ENCODE peak calls at places on chromosomes 13 and 19, in nine cellular contexts. E is HFF-Myc, F is epithelial cell of esophagus, J is bronchial epithelial cell, D is IMR-90, A is WTC11, H is endothelial cell of umbilical vein, S is kidney, C is progenitor cell of endocrine pancreas. Y is an unnamed sample.

GRCh38 chr19:13765395-13766094 is 1.2 kb downstream of the MRI1 start:
- DNase-seq in A (no peak), F (no peak), E (no peak), C (no peak), D (no peak), S (no peak), H (no peak), J (no peak), Y (no peak)

GRCh38 chr19:24054044-24054935 is 32.7 kb upstream of the ZNF254 start:
- DNase-seq in C (no peak), E (no peak), F (peak), A (no peak), S (no peak), J (peak), D (peak), H (no peak), Y (peak)

GRCh38 chr13:110302154-110302553 is 4.8 kb downstream of the COL4A1 start:
- DNase-seq in J (no peak), D (no peak), C (no peak), F (no peak), E (no peak), H (no peak), A (no peak), S (no peak), Y (no peak)

GRCh38 chr19:16611121-16611520 is 16.9 kb downstream of the MED26 start:
- DNase-seq in D (no peak), A (no peak), C (no peak), H (no peak), J (peak), E (no peak), S (no peak), F (peak), Y (no peak)

GRCh38 chr13:106376411-106377112 is 158.9 kb downstream of the EFNB2 start:
- DNase-seq in H (peak), J (peak), S (no peak), D (peak), E (peak), A (no peak), C (no peak), F (peak), Y (peak)

GRCh38 chr19:5131866-5132561 is 163.1 kb downstream of the KDM4B start:
- DNase-seq in A (no peak), J (peak), F (peak), H (no peak), E (no peak), C (peak), S (no peak), D (no peak), Y (no peak)

GRCh38 chr13:37414667-37415066 is 183.9 kb downstream of the POSTN start:
- DNase-seq in E (no peak), F (no peak), A (peak), D (no peak), H (no peak), J (no peak), C (no peak), S (no peak), Y (no peak)

GRCh38 chr19:37966211-37967072 is 59.4 kb downstream of the SIPA1L3 start:
- DNase-seq in F (peak), E (peak), J (peak), D (peak), H (no peak), C (no peak), S (no peak), A (no peak), Y (no peak)

GRCh38 chr19:33257828-33258227 is 32.2 kb upstream of the SLC7A10 start:
- DNase-seq in F (no peak), E (no peak), A (no peak), J (no peak), C (no peak), S (no peak), H (no peak), D (no peak), Y (no peak)

GRCh38 chr19:39969266-39969665 is 1.7 kb upstream of the PSMC4 start:
- DNase-seq in D (peak), A (no peak), E (no peak), H (no peak), C (no peak), S (no peak), F (peak), J (peak), Y (peak)

GRCh38 chr13:30119476-30119875 is 187.9 kb downstream of the KATNAL1 start:
- DNase-seq in D (peak), C (no peak), H (no peak), F (peak), J (peak), A (no peak), S (no peak), E (peak), Y (peak)

GRCh38 chr19:18865106-18865972 is 30.6 kb downstream of the CERS1 start:
- DNase-seq in C (no peak), D (no peak), S (no peak), H (no peak), F (peak), J (no peak), A (no peak), E (no peak), Y (no peak)

GRCh38 chr13:38954291-38954690 is 36.3 kb downstream of the STOML3 start:
- DNase-seq in C (no peak), F (peak), H (peak), S (no peak), D (no peak), E (no peak), J (peak), A (no peak), Y (no peak)

GRCh38 chr13:109145631-109146030 is 516.2 kb downstream of the MYO16 start:
- DNase-seq in J (peak), F (peak), C (no peak), H (peak), E (peak), A (no peak), S (no peak), D (peak), Y (peak)

GRCh38 chr19:34972163-34972705 is 8.2 kb upstream of the ZNF792 start:
- DNase-seq in F (no peak), H (no peak), E (no peak), A (no peak), C (no peak), J (no peak), D (no peak), S (no peak), Y (no peak)

DNA sequence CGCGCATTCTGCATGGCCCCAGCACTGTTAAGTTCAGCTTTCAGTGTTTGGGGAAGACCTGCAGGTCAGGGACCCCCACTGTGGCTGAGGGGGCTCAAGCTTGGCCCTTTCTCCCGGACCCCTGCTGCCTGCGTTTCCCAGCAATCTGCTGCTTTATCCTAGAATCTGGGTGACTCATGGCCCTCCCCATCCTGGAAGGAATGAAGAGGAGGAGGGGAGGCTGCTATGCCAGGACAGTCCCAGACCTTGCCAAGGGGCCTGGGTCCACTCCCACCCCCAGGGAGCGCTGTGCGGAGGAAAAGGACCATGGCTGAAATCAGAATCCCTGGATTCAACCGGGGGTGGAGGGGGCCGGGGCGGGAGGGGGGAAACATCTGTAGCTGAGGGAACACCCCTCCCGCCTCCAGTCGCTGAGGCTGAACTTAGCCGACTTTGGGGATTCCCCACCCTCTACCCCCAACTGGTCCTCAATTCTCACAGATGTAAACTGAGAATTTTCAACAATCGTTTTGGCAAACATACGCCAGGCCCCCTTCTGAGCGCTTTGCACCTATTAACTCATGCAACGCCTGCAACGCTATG is 20.6 kb downstream of the ZNF114 start:
- DNase-seq in H (peak), E (no peak), C (no peak), J (peak), D (peak), S (no peak), A (peak), F (peak), Y (peak)
- TF ChIP-seq CTCF in H (peak), E (peak), C (peak), J (no peak), D (peak), S (no peak), A (no peak), F (no peak), Y (no peak)

DNA sequence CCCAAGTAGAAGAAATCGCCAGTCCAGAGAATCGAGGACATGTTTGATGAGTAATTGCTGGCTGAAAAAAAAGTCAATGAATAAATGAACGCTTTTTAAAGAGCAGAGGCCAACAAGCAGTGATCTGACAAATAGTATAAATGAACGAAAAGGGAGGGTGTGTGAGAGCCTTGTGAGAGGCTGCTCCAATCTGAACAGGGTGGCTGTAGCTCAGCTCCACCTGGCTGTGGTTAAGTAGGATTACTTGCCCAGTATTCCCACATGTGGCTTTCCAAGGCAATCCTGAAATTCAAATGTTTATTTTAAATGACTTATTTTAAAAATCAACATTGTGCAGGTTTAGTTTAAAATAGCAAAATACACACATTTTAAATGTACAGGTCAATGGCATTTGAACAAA is 117.0 kb downstream of the TSHZ3 start:
- DNase-seq in A (no peak), D (peak), H (no peak), F (peak), S (no peak), C (no peak), E (peak), J (no peak), Y (no peak)
- TF ChIP-seq CTCF in A (no peak), D (no peak), H (no peak), F (peak), S (no peak), C (peak), E (peak), J (no peak), Y (no peak)

DNA sequence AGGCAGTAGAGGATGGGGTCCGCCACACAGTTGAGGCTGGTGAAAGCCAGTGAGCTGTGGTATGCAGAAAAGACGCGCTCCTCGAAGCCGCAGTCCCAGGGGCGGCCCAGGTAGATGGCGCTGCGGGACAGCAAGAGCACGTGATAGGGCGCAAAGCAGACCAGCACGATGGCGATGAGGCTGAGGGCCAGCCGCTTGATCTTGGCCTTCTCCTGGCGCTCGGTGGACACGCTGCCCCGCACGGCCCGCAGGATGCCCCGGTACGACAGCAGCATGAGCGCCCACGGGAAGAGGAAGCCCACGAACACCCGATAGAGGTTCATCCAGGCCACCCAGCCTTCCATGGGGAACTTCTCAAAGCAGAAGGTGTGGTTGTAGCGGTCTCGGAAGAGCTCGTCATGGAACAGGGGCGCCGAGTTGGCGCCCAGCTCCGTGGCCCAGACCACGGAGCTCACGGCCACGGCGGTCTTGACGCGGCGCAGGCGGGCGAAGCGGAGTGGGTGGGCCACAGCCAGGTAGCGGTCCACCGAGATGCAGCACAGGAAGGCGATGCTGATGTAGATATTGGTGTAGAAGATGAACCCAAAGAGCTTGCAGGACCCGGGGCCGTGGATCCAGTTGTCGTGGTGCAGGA is 6.5 kb upstream of the OPA3 start:
- DNase-seq in F (peak), J (no peak), C (peak), D (peak), E (no peak), H (no peak), S (peak), A (peak), Y (no peak)
- TF ChIP-seq CTCF in F (peak), J (peak), C (peak), D (peak), E (peak), H (peak), S (peak), A (no peak), Y (no peak)

GRCh38 chr19:53088091-53088490 is 15.1 kb downstream of the ZNF160 start:
- DNase-seq in A (no peak), J (no peak), E (no peak), S (no peak), H (peak), D (peak), F (no peak), C (no peak), Y (no peak)

GRCh38 chr19:53091855-53092254 is 11.4 kb downstream of the ZNF160 start:
- DNase-seq in E (no peak), F (no peak), H (no peak), J (no peak), D (no peak), C (no peak), S (no peak), A (no peak), Y (no peak)

GRCh38 chr19:53094749-53095575 is 8.3 kb downstream of the ZNF160 start:
- DNase-seq in F (no peak), A (peak), J (no peak), D (no peak), C (no peak), H (no peak), E (no peak), S (no peak), Y (no peak)

GRCh38 chr19:53092723-53093122 is 10.5 kb downstream of the ZNF160 start:
- DNase-seq in F (no peak), H (no peak), S (no peak), D (no peak), C (no peak), J (no peak), E (no peak), A (no peak), Y (no peak)

GRCh38 chr19:53091413-53091812 is 11.8 kb downstream of the ZNF160 start:
- DNase-seq in E (no peak), F (no peak), H (no peak), S (no peak), J (no peak), C (no peak), A (peak), D (no peak), Y (no peak)
- TF ChIP-seq CTCF in E (no peak), F (no peak), H (no peak), S (no peak), J (no peak), C (no peak), A (no peak), D (no peak), Y (no peak)

GRCh38 chr13:21625366-21625765 is 21.4 kb upstream of the MICU2 start:
- DNase-seq in F (peak), E (no peak), J (peak), S (no peak), A (no peak), D (peak), C (no peak), H (peak), Y (peak)
- TF ChIP-seq CTCF in F (peak), E (peak), J (peak), S (peak), A (no peak), D (peak), C (peak), H (no peak), Y (peak)

DNA sequence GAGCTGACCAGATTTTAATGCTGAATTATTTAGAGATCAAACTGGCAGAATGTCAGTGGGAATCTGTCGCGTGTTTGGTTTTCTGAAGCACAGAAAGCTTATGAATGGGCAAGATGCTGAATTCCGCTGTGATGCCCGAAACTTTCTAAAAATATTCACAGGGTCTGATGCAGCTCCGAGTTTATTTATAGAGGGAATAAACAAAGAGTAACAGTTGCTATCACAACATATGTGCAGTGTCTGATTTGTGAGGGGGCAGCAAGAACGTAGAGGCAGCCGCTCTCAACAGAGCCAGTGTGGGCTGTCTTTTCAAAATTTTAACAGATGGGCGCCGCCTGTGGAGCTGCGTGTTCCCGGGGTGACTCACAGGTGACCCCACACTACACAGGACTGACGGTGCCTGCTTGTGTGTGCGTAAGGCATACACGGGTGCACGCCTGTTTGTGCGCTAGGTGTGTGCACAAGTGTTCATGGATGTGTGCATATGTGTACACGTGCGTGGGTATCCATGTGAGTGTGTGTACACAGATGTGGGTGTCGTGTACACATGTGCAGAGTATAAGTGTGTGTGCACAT is 92.8 kb upstream of the SOX1 start:
- DNase-seq in F (no peak), S (no peak), D (no peak), E (no peak), C (no peak), A (no peak), J (no peak), H (no peak), Y (no peak)
- TF ChIP-seq CTCF in F (no peak), S (no peak), D (no peak), E (no peak), C (no peak), A (no peak), J (no peak), H (no peak), Y (no peak)

GRCh38 chr19:10991076-10991475 is 30.2 kb downstream of the SMARCA4 start:
- DNase-seq in F (no peak), S (no peak), E (no peak), A (no peak), H (no peak), C (no peak), D (no peak), J (no peak), Y (no peak)

GRCh38 chr19:10998045-10998533 is 37.3 kb downstream of the SMARCA4 start:
- DNase-seq in S (no peak), A (no peak), J (no peak), E (no peak), C (no peak), H (no peak), F (no peak), D (peak), Y (peak)

GRCh38 chr19:10991521-10992081 is 30.8 kb downstream of the SMARCA4 start:
- DNase-seq in C (no peak), D (no peak), S (no peak), F (no peak), H (no peak), E (no peak), A (no peak), J (no peak), Y (no peak)

GRCh38 chr19:10995926-10996600 is 35.2 kb downstream of the SMARCA4 start:
- DNase-seq in J (no peak), A (no peak), H (no peak), C (no peak), S (no peak), E (no peak), F (no peak), D (no peak), Y (no peak)
- TF ChIP-seq CTCF in J (no peak), A (no peak), H (no peak), C (no peak), S (no peak), E (no peak), F (no peak), D (no peak), Y (no peak)